ENCODE peak calls at places on chromosomes 13 and 19, in six cellular contexts. One of them, this sample, is unnamed.

GRCh38 chr19:46472592-46472991 is 1.2 kb upstream of the PNMA8A start:
- DNase-seq in heart left ventricle: no peak
- DNase-seq in GM12878: no peak
- DNase-seq in esophagus squamous epithelium: no peak
- DNase-seq in lower leg skin: no peak
- DNase-seq in uterus: no peak
- DNase-seq in this sample: no peak

GRCh38 chr13:31045621-31046081 is 113.2 kb downstream of the TEX26 start:
- DNase-seq in heart left ventricle: no peak
- DNase-seq in GM12878: peak; percentile 37
- DNase-seq in esophagus squamous epithelium: no peak
- DNase-seq in lower leg skin: peak; percentile 67
- DNase-seq in uterus: peak; percentile 56
- DNase-seq in this sample: peak; percentile 7

GRCh38 chr19:47790398-47790814 is 11.9 kb downstream of the SELENOW start:
- DNase-seq in heart left ventricle: peak; percentile 87
- DNase-seq in GM12878: no peak
- DNase-seq in esophagus squamous epithelium: no peak
- DNase-seq in lower leg skin: peak; percentile 62
- DNase-seq in uterus: peak; percentile 75
- DNase-seq in this sample: peak; percentile 63

GRCh38 chr13:30088312-30088855 is 219.0 kb downstream of the KATNAL1 start:
- DNase-seq in heart left ventricle: no peak
- DNase-seq in GM12878: no peak
- DNase-seq in esophagus squamous epithelium: no peak
- DNase-seq in lower leg skin: no peak
- DNase-seq in uterus: no peak
- DNase-seq in this sample: no peak

GRCh38 chr13:109427148-109427547 is 359.2 kb downstream of the IRS2 start:
- DNase-seq in heart left ventricle: no peak
- DNase-seq in GM12878: no peak
- DNase-seq in esophagus squamous epithelium: no peak
- DNase-seq in lower leg skin: no peak
- DNase-seq in uterus: no peak
- DNase-seq in this sample: no peak

GRCh38 chr19:54141356-54141755 is 3.8 kb downstream of the CNOT3 start:
- DNase-seq in heart left ventricle: no peak
- DNase-seq in GM12878: no peak
- DNase-seq in esophagus squamous epithelium: no peak
- DNase-seq in lower leg skin: no peak
- DNase-seq in uterus: no peak
- DNase-seq in this sample: no peak

GRCh38 chr13:26074706-26075105 is 22.9 kb upstream of the SHISA2 start:
- DNase-seq in heart left ventricle: no peak
- DNase-seq in GM12878: no peak
- DNase-seq in esophagus squamous epithelium: no peak
- DNase-seq in lower leg skin: no peak
- DNase-seq in uterus: no peak
- DNase-seq in this sample: no peak

GRCh38 chr19:1132625-1133383 is 29.0 kb downstream of the GPX4 start:
- DNase-seq in heart left ventricle: no peak
- DNase-seq in GM12878: no peak
- DNase-seq in esophagus squamous epithelium: no peak
- DNase-seq in lower leg skin: no peak
- DNase-seq in uterus: no peak
- DNase-seq in this sample: no peak

GRCh38 chr13:29456419-29456818 is 139.1 kb downstream of the SLC7A1 start:
- DNase-seq in heart left ventricle: no peak
- DNase-seq in GM12878: no peak
- DNase-seq in esophagus squamous epithelium: no peak
- DNase-seq in lower leg skin: no peak
- DNase-seq in uterus: no peak
- DNase-seq in this sample: peak; percentile 87

GRCh38 chr13:106311004-106311403 is 224.5 kb downstream of the EFNB2 start:
- DNase-seq in heart left ventricle: no peak
- DNase-seq in GM12878: no peak
- DNase-seq in esophagus squamous epithelium: no peak
- DNase-seq in lower leg skin: no peak
- DNase-seq in uterus: no peak
- DNase-seq in this sample: no peak

GRCh38 chr13:23500858-23501257 is 67.4 kb upstream of the SACS start:
- DNase-seq in heart left ventricle: no peak
- DNase-seq in GM12878: no peak
- DNase-seq in esophagus squamous epithelium: no peak
- DNase-seq in lower leg skin: no peak
- DNase-seq in uterus: no peak
- DNase-seq in this sample: no peak

GRCh38 chr13:75666646-75667351 is 30.7 kb downstream of the LMO7 start:
- DNase-seq in heart left ventricle: no peak
- DNase-seq in GM12878: no peak
- DNase-seq in esophagus squamous epithelium: no peak
- DNase-seq in lower leg skin: no peak
- DNase-seq in uterus: no peak
- DNase-seq in this sample: no peak

GRCh38 chr13:113360446-113360845 is 3.5 kb downstream of the GRTP1 start:
- DNase-seq in heart left ventricle: no peak
- DNase-seq in GM12878: no peak
- DNase-seq in esophagus squamous epithelium: no peak
- DNase-seq in lower leg skin: peak; percentile 10
- DNase-seq in uterus: no peak
- DNase-seq in this sample: no peak

GRCh38 chr13:39269411-39269810 is 231.2 kb downstream of the NHLRC3 start:
- DNase-seq in heart left ventricle: no peak
- DNase-seq in GM12878: no peak
- DNase-seq in esophagus squamous epithelium: no peak
- DNase-seq in lower leg skin: no peak
- DNase-seq in uterus: no peak
- DNase-seq in this sample: no peak

GRCh38 chr19:3577741-3578344 is 5.1 kb downstream of the HMG20B start:
- DNase-seq in heart left ventricle: no peak
- DNase-seq in GM12878: no peak
- DNase-seq in esophagus squamous epithelium: no peak
- DNase-seq in lower leg skin: no peak
- DNase-seq in uterus: no peak
- DNase-seq in this sample: no peak

GRCh38 chr13:106034201-106034600 is 501.3 kb downstream of the EFNB2 start:
- DNase-seq in heart left ventricle: no peak
- DNase-seq in GM12878: no peak
- DNase-seq in esophagus squamous epithelium: no peak
- DNase-seq in lower leg skin: peak; percentile 20
- DNase-seq in uterus: no peak
- DNase-seq in this sample: no peak

GRCh38 chr19:32404939-32405430 is 585 bp upstream of the DPY19L3 start:
- DNase-seq in heart left ventricle: peak; percentile 76
- DNase-seq in GM12878: no peak
- DNase-seq in esophagus squamous epithelium: no peak
- DNase-seq in lower leg skin: peak; percentile 45
- DNase-seq in uterus: peak; percentile 66
- DNase-seq in this sample: peak; percentile 67

GRCh38 chr13:81916471-81916870 is 1575.5 kb upstream of the SPRY2 start:
- DNase-seq in heart left ventricle: no peak
- DNase-seq in GM12878: no peak
- DNase-seq in esophagus squamous epithelium: no peak
- DNase-seq in lower leg skin: no peak
- DNase-seq in uterus: no peak
- DNase-seq in this sample: no peak

GRCh38 chr13:55999709-56000108 is 1141.0 kb upstream of the PRR20A start:
- DNase-seq in heart left ventricle: no peak
- DNase-seq in GM12878: no peak
- DNase-seq in esophagus squamous epithelium: no peak
- DNase-seq in lower leg skin: no peak
- DNase-seq in uterus: no peak
- DNase-seq in this sample: no peak

GRCh38 chr13:31046711-31047279 is 114.3 kb downstream of the TEX26 start:
- DNase-seq in heart left ventricle: peak; percentile 45
- DNase-seq in GM12878: no peak
- DNase-seq in esophagus squamous epithelium: no peak
- DNase-seq in lower leg skin: peak; percentile 62
- DNase-seq in uterus: peak; percentile 31
- DNase-seq in this sample: no peak

GRCh38 chr13:33931397-33931987 is 113.5 kb downstream of the RFC3 start:
- DNase-seq in heart left ventricle: no peak
- DNase-seq in GM12878: peak; percentile 4
- DNase-seq in esophagus squamous epithelium: no peak
- DNase-seq in lower leg skin: no peak
- DNase-seq in uterus: no peak
- DNase-seq in this sample: peak; percentile 50

GRCh38 chr19:48364564-48365363 is 597 bp downstream of the SYNGR4 start:
- DNase-seq in heart left ventricle: no peak
- DNase-seq in GM12878: no peak
- DNase-seq in esophagus squamous epithelium: no peak
- DNase-seq in lower leg skin: no peak
- DNase-seq in uterus: peak; percentile 28
- DNase-seq in this sample: no peak

GRCh38 chr19:934865-935422 is 9.1 kb downstream of the ARID3A start:
- DNase-seq in heart left ventricle: peak; percentile 94
- DNase-seq in GM12878: no peak
- DNase-seq in esophagus squamous epithelium: no peak
- DNase-seq in lower leg skin: peak; percentile 68
- DNase-seq in uterus: peak; percentile 78
- DNase-seq in this sample: peak; percentile 40

GRCh38 chr19:17245535-17245984 is at the start of gene NR2F6:
- DNase-seq in heart left ventricle: no peak
- DNase-seq in GM12878: no peak
- DNase-seq in esophagus squamous epithelium: no peak
- DNase-seq in lower leg skin: no peak
- DNase-seq in uterus: peak; percentile 37
- DNase-seq in this sample: no peak

GRCh38 chr19:17243340-17243853 is 2.3 kb downstream of the NR2F6 start:
- DNase-seq in heart left ventricle: no peak
- DNase-seq in GM12878: no peak
- DNase-seq in esophagus squamous epithelium: no peak
- DNase-seq in lower leg skin: no peak
- DNase-seq in uterus: no peak
- DNase-seq in this sample: no peak

GRCh38 chr19:17246681-17247425 is 1.1 kb upstream of the NR2F6 start:
- DNase-seq in heart left ventricle: peak; percentile 64
- DNase-seq in GM12878: no peak
- DNase-seq in esophagus squamous epithelium: no peak
- DNase-seq in lower leg skin: no peak
- DNase-seq in uterus: peak; percentile 51
- DNase-seq in this sample: no peak

GRCh38 chr19:17243854-17244617 is 1.7 kb downstream of the NR2F6 start:
- DNase-seq in heart left ventricle: peak; percentile 86
- DNase-seq in GM12878: no peak
- DNase-seq in esophagus squamous epithelium: no peak
- DNase-seq in lower leg skin: no peak
- DNase-seq in uterus: peak; percentile 67
- DNase-seq in this sample: peak; percentile 69

GRCh38 chr19:17244618-17245534 is 843 bp downstream of the NR2F6 start:
- DNase-seq in heart left ventricle: peak; percentile 69
- DNase-seq in GM12878: no peak
- DNase-seq in esophagus squamous epithelium: no peak
- DNase-seq in lower leg skin: no peak
- DNase-seq in uterus: peak; percentile 60
- DNase-seq in this sample: peak; percentile 55
- TF ChIP-seq POLR2A in heart left ventricle: no peak
- TF ChIP-seq POLR2A in GM12878: no peak
- TF ChIP-seq POLR2A in esophagus squamous epithelium: no peak
- TF ChIP-seq POLR2A in lower leg skin: no peak
- TF ChIP-seq POLR2A in uterus: no peak
- TF ChIP-seq POLR2A in this sample: no peak

DNA sequence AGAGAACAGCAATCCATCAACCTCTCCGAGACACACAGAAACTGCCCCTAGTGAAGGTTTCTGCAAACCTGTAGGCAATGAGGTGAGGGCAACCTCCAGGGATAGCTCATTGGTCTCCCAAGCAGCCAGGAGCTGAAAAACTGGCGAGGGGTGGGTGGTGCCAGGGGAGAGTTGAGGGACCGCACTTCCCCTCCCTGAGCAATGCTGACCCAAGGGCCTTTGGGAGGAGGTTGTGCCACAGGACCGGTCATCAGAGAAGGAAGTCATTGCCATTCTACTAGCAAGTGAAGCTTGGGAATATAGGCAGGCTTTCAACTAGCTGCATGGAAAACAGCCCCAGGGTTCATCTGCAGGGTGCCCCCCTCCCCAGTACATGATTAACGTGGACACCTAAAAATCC is 23.1 kb upstream of the MED4 start:
- DNase-seq in heart left ventricle: no peak
- DNase-seq in GM12878: no peak
- DNase-seq in esophagus squamous epithelium: no peak
- DNase-seq in lower leg skin: no peak
- DNase-seq in uterus: no peak
- DNase-seq in this sample: no peak
- TF ChIP-seq POLR2A in heart left ventricle: no peak
- TF ChIP-seq POLR2A in GM12878: no peak
- TF ChIP-seq POLR2A in esophagus squamous epithelium: no peak
- TF ChIP-seq POLR2A in lower leg skin: no peak
- TF ChIP-seq POLR2A in uterus: no peak
- TF ChIP-seq POLR2A in this sample: no peak

DNA sequence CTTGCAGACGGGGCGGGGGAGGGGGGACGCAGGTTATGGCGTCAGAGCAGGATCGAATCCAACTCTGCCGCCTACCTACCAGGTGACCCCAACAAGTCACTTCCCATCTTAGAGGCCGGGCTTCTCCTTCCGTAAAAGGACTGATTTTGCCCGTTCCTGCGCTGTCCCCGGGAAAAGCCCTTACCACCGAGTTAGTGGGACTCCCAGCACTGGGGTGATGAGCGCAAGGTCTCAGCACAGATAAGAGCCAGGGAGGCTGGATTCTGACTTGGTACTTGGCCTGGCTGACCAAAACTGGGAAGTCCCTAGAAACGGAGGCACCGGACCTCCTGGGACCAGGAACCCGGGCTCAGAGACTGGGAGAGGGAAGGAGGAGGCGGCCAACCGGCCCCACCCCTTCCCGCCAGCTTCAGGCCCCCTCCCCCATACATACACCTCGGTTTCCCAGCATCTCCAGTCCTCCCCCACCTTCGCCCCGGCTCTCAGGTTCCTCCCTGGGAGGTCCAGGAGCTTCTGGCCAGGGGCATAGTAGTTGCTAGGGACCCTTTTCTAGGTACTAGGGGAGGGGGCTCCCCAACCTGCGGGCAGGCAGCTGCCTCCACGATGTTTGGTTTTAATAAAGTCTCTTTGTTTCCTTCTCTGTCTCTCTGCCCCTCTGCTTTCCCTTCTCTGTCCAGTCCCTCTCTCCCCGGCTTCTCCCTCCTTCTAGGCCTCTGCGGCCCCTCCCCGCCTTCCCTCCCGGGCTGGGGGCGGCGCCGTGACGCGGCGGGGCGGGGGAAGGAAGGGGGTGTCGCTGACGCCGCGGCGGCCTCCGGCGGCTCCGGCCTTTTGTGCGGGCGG is at the start of gene GRAMD1A:
- DNase-seq in heart left ventricle: peak; percentile 92
- DNase-seq in GM12878: no peak
- DNase-seq in esophagus squamous epithelium: no peak
- DNase-seq in lower leg skin: peak; percentile 76
- DNase-seq in uterus: peak; percentile 91
- DNase-seq in this sample: peak; percentile 81
- TF ChIP-seq POLR2A in heart left ventricle: peak; percentile 74
- TF ChIP-seq POLR2A in GM12878: no peak
- TF ChIP-seq POLR2A in esophagus squamous epithelium: peak; percentile 66
- TF ChIP-seq POLR2A in lower leg skin: no peak
- TF ChIP-seq POLR2A in uterus: peak; percentile 14
- TF ChIP-seq POLR2A in this sample: peak; percentile 29

DNA sequence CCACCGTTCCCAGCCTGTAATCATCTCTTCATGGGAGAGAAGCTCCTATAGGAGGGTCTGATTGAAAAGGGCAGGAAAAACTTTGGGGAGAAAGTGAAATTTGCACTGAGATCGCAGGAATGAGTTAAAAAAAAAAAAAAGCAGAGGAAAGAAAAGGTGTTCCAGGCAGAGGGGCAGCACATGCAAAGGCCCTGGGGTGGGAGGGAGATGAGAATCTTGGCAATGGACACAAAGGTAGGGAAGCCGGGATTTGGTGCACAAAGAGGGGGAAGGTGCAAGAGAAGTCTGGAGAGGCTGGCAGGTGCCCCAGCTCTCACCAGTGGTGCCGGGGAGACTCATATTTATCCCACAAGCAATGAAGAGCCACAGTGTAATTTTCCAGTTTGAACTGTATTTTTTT is 16.4 kb upstream of the GPR32 start:
- DNase-seq in heart left ventricle: no peak
- DNase-seq in GM12878: no peak
- DNase-seq in esophagus squamous epithelium: no peak
- DNase-seq in lower leg skin: no peak
- DNase-seq in uterus: no peak
- DNase-seq in this sample: no peak
- TF ChIP-seq POLR2A in heart left ventricle: no peak
- TF ChIP-seq POLR2A in GM12878: no peak
- TF ChIP-seq POLR2A in esophagus squamous epithelium: no peak
- TF ChIP-seq POLR2A in lower leg skin: no peak
- TF ChIP-seq POLR2A in uterus: no peak
- TF ChIP-seq POLR2A in this sample: no peak